ENCODE peak calls at places on chromosomes 13 and 19, in nine cellular contexts. K is breast epithelium, V is choroid plexus epithelial cell, P is thyroid gland, B is astrocyte of the cerebellum, U is AG09309, F is ascending aorta, T is AG04450, A is fibroblast of lung. W is an unnamed sample.

GRCh38 chr13:94708031-94708571 is 4.2 kb downstream of the SOX21 start:
- DNase-seq in K (no peak), V (no peak), P (no peak), B (no peak), U (no peak), F (no peak), T (no peak), A (no peak), W (no peak)

GRCh38 chr13:77872995-77873394 is 45.6 kb downstream of the EDNRB start:
- DNase-seq in K (no peak), V (no peak), P (no peak), B (no peak), U (no peak), F (no peak), T (no peak), A (peak), W (no peak)

GRCh38 chr19:12843328-12843727 is 5.0 kb downstream of the MAST1 start:
- DNase-seq in K (no peak), V (no peak), P (no peak), B (no peak), U (no peak), F (no peak), T (no peak), A (no peak), W (no peak)

GRCh38 chr13:71309905-71310304 is 557.1 kb downstream of the DACH1 start:
- DNase-seq in K (no peak), V (no peak), P (no peak), B (no peak), U (no peak), F (no peak), T (no peak), A (no peak), W (no peak)

GRCh38 chr13:101736551-101736950 is 284.1 kb downstream of the ITGBL1 start:
- DNase-seq in K (no peak), V (no peak), P (no peak), B (no peak), U (no peak), F (no peak), T (no peak), A (no peak), W (no peak)

GRCh38 chr19:17025361-17025760 is 1.2 kb downstream of the CPAMD8 start:
- DNase-seq in K (no peak), V (no peak), P (no peak), B (no peak), U (no peak), F (no peak), T (no peak), A (no peak), W (no peak)

GRCh38 chr13:98647121-98647520 is 70.2 kb upstream of the STK24 start:
- DNase-seq in K (no peak), V (no peak), P (no peak), B (no peak), U (no peak), F (no peak), T (no peak), A (no peak), W (no peak)

GRCh38 chr19:44608391-44608821 is 5.0 kb upstream of the IGSF23 start:
- DNase-seq in K (no peak), V (peak), P (no peak), B (no peak), U (no peak), F (no peak), T (no peak), A (peak), W (peak)

GRCh38 chr13:30877335-30877734 is 28.7 kb upstream of the MEDAG start:
- DNase-seq in K (no peak), V (peak), P (no peak), B (no peak), U (no peak), F (no peak), T (no peak), A (peak), W (peak)

GRCh38 chr13:30113983-30114491 is 193.3 kb downstream of the KATNAL1 start:
- DNase-seq in K (no peak), V (no peak), P (peak), B (no peak), U (no peak), F (no peak), T (no peak), A (no peak), W (no peak)

GRCh38 chr19:10138879-10139795 is 19.4 kb upstream of the EIF3G start:
- DNase-seq in K (no peak), V (no peak), P (no peak), B (no peak), U (no peak), F (no peak), T (no peak), A (no peak), W (no peak)

GRCh38 chr13:21567714-21568113 is 36.3 kb downstream of the MICU2 start:
- DNase-seq in K (no peak), V (no peak), P (no peak), B (no peak), U (no peak), F (no peak), T (no peak), A (no peak), W (peak)

GRCh38 chr13:32225494-32225931 is 89.7 kb downstream of the ZAR1L start:
- DNase-seq in K (no peak), V (peak), P (no peak), B (peak), U (peak), F (no peak), T (peak), A (peak), W (peak)

GRCh38 chr19:806815-807421 is 9.7 kb downstream of the PTBP1 start:
- DNase-seq in K (no peak), V (no peak), P (no peak), B (no peak), U (no peak), F (no peak), T (no peak), A (no peak), W (no peak)

GRCh38 chr19:40750285-40751064 is at the start of gene ACTMAP:
- DNase-seq in K (peak), V (peak), P (peak), B (peak), U (peak), F (peak), T (peak), A (peak), W (peak)

GRCh38 chr13:40271511-40271910 is 394.9 kb downstream of the FOXO1 start:
- DNase-seq in K (no peak), V (no peak), P (peak), B (no peak), U (no peak), F (no peak), T (no peak), A (no peak), W (no peak)

GRCh38 chr19:49555600-49556411 is 24.6 kb downstream of the NOSIP start:
- DNase-seq in K (no peak), V (peak), P (peak), B (peak), U (no peak), F (no peak), T (no peak), A (peak), W (peak)

GRCh38 chr19:40147338-40147692 is 43.9 kb upstream of the MAP3K10 start:
- DNase-seq in K (no peak), V (peak), P (no peak), B (no peak), U (no peak), F (no peak), T (no peak), A (no peak), W (no peak)

GRCh38 chr13:25692156-25692555 is 320.4 kb downstream of the ATP8A2 start:
- DNase-seq in K (no peak), V (no peak), P (no peak), B (peak), U (no peak), F (no peak), T (no peak), A (no peak), W (no peak)

GRCh38 chr19:33376423-33376822 is 2.9 kb downstream of the CEBPG start:
- DNase-seq in K (no peak), V (peak), P (peak), B (peak), U (peak), F (no peak), T (no peak), A (peak), W (peak)

GRCh38 chr19:57830071-57830602 is at the start of gene ZNF587B:
- DNase-seq in K (peak), V (peak), P (peak), B (peak), U (no peak), F (no peak), T (peak), A (peak), W (peak)

GRCh38 chr13:110920038-110920437 is 5.2 kb upstream of the ANKRD10 start:
- DNase-seq in K (no peak), V (no peak), P (peak), B (no peak), U (no peak), F (no peak), T (no peak), A (no peak), W (no peak)

GRCh38 chr13:101691326-101691725 is 238.9 kb downstream of the ITGBL1 start:
- DNase-seq in K (no peak), V (no peak), P (no peak), B (no peak), U (no peak), F (no peak), T (no peak), A (peak), W (no peak)

GRCh38 chr13:41837668-41838067 is 123.2 kb downstream of the VWA8 start:
- DNase-seq in K (no peak), V (peak), P (no peak), B (no peak), U (no peak), F (no peak), T (no peak), A (no peak), W (peak)

GRCh38 chr13:75308222-75308621 is 173.7 kb downstream of the TBC1D4 start:
- DNase-seq in K (no peak), V (no peak), P (no peak), B (no peak), U (no peak), F (no peak), T (no peak), A (no peak), W (no peak)

GRCh38 chr13:72850959-72851677 is 69.2 kb downstream of the PIBF1 start:
- DNase-seq in K (no peak), V (no peak), P (no peak), B (no peak), U (no peak), F (no peak), T (no peak), A (no peak), W (no peak)

GRCh38 chr13:49853535-49853934 is 61.1 kb upstream of the KPNA3 start:
- DNase-seq in K (no peak), V (no peak), P (no peak), B (no peak), U (no peak), F (no peak), T (no peak), A (no peak), W (no peak)

GRCh38 chr13:99501952-99502310 is 659 bp downstream of the TM9SF2 start:
- DNase-seq in K (no peak), V (peak), P (peak), B (no peak), U (no peak), F (no peak), T (no peak), A (peak), W (peak)

GRCh38 chr19:48511800-48512503 is at the start of gene LMTK3:
- DNase-seq in K (no peak), V (no peak), P (no peak), B (no peak), U (no peak), F (no peak), T (no peak), A (peak), W (peak)

GRCh38 chr19:52190679-52191293 is 934 bp downstream of the PPP2R1A start:
- DNase-seq in K (no peak), V (peak), P (peak), B (peak), U (no peak), F (no peak), T (no peak), A (peak), W (peak)

GRCh38 chr13:112159575-112160547 is 92.9 kb downstream of the SOX1 start:
- DNase-seq in K (peak), V (no peak), P (no peak), B (no peak), U (no peak), F (no peak), T (no peak), A (no peak), W (no peak)

GRCh38 chr19:4597278-4597974 is 37.9 kb upstream of the SEMA6B start:
- DNase-seq in K (no peak), V (no peak), P (no peak), B (no peak), U (no peak), F (no peak), T (no peak), A (no peak), W (no peak)

GRCh38 chr13:31022491-31022890 is 90.0 kb downstream of the TEX26 start:
- DNase-seq in K (no peak), V (no peak), P (no peak), B (no peak), U (no peak), F (no peak), T (no peak), A (no peak), W (no peak)

GRCh38 chr13:81540777-81541176 is 1199.9 kb upstream of the SPRY2 start:
- DNase-seq in K (no peak), V (peak), P (no peak), B (peak), U (no peak), F (no peak), T (no peak), A (peak), W (no peak)

GRCh38 chr13:47039106-47039505 is 142.3 kb upstream of the HTR2A start:
- DNase-seq in K (no peak), V (peak), P (no peak), B (peak), U (peak), F (no peak), T (peak), A (peak), W (peak)

GRCh38 chr13:51781246-51782022 is 22.5 kb downstream of the DHRS12 start:
- DNase-seq in K (no peak), V (peak), P (peak), B (no peak), U (no peak), F (no peak), T (no peak), A (no peak), W (peak)

DNA sequence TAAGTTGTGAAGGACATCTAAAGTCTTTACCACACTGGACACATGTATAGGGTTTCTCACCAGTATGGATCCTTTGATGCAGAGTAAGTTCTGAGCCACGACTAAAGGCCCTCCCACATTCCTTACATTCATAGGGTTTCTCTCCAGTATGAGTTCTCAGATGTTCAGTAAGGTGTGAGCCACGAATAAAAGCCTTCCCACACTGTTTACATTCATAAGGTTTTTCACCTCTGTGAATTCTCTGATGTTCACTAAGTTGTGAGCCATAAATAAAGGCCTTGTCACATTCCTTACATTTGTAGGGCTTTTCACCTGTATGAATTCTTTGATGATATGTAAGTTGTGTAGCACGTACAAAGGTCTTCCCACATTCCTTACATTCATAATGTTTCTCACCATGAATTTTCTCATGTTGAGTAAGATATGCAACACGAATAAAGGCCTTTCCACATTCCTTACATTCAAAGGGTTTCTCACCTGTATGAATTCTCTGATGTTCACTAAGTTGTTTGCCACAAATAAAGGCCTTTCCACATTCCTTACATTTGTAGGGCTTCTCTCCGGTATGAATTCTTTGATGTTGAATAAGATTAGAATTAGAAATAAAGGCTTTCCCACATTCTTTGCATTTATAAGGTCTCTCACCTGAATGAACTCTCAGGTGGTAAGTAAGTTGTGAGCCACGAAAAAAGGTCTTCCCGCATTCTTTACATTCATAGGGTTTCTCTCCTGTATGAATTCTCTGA is 29.8 kb downstream of the ZNF571 start:
- DNase-seq in K (no peak), V (no peak), P (no peak), B (no peak), U (no peak), F (no peak), T (no peak), A (peak), W (peak)
- H3K4me3 ChIP-seq in K (no peak), V (no peak), P (no peak), B (no peak), U (no peak), F (no peak), T (no peak), A (no peak), W (no peak)

DNA sequence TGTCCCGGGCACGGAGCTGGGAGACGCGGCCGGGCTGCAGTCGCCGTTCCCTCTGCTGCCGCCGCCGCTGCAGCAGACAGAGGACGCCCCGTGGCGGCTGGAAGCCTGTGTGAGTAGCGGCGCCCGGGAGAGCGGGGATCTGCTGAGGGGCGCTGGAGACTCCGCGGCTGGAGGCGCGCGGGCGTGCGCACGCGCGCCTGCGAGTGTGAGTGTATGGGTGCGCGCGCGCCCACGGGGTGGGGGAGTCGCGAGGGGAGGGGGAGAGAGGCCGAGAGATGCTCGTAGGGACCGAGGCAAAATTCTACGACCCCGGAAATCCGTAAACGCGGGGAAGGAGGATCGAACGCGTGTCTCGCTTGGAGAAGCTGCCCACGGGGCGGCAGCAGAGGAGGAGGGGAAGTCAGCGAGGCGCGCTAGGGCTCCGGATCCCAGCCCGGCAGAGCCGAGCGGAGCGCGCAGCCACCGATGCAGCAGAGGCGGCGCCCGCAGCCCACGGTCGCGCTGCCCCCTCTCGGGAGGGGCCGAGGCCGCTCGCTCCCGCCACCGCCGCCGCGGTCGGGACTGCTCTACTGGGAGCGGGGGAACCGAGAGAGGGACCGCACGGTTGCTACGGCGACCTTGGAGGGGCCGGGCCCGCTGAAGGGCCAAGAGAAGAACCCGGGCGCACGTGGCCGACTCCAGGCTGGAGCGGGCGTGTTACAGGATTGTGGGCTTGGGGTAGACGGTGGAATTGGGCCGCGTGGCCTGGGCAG is at the start of gene ENOX1:
- DNase-seq in K (no peak), V (peak), P (peak), B (no peak), U (no peak), F (no peak), T (peak), A (peak), W (peak)
- TF ChIP-seq CTCF in K (no peak), V (no peak), P (no peak), B (no peak), U (peak), F (no peak), T (peak), A (peak), W (no peak)

DNA sequence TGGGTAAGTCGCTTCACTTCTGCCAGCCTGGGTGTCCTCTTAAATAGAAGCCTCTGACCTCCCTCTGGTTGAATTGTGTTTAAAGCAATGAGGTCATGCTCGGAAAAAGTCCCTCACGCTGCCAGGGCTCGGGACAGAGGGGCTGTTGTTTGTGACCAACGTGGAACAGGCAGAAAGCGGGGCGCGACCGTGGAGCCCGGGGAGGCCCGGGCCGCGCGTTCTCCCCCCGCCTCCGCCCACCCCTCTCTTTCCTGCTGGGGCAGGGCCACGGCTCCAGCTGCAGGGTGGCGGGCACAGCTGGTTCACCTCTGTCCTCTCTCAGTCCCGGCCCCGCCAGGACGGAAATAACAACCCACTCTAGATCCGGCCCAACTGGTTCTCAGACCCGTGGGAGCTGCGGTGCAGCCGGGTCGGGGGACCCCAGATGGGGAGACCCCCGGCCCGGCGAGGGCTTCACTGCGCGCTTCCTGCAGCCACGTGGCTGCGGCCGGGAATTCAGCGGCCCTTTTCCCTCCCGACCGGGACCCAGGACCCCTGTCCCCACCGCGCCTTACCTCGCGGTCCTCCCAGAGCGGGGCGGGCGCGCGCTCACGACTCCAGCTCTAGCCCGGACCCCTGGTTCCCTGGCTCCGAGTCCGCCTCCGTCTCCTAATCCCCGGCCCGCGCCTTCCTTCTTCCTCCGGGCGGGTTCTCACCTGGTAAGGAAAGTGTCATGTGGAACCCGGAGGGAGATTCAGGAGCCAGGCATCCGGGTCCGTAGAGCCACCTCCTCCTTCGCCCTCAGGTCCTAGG is 1.9 kb downstream of the CDC42EP5 start:
- DNase-seq in K (no peak), V (no peak), P (peak), B (no peak), U (no peak), F (no peak), T (no peak), A (no peak), W (no peak)
- H3K4me3 ChIP-seq in K (peak), V (peak), P (no peak), B (peak), U (peak), F (peak), T (peak), A (peak), W (peak)

DNA sequence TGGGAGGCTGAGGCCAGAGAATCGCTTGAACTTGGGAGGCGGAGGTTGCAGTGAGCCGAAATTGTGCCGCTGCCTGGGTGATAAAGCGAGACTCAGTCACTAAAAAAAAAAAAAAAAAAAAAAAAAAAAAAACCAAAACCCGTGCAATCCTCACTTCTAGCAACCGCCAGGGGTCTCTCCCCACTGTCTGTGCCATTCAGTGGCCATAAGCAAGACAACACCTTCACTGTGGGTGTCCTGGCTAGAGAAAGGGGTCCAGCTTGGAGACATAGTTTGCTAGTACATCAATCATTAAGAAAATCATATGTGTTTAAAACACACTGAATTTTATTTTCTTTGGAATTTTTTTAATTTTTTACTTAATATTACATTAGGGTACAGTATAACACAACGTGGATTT is 68.2 kb downstream of the RASL11A start:
- DNase-seq in K (no peak), V (no peak), P (no peak), B (no peak), U (no peak), F (no peak), T (no peak), A (no peak), W (no peak)
- TF ChIP-seq CTCF in K (no peak), V (peak), P (no peak), B (peak), U (no peak), F (no peak), T (peak), A (peak), W (peak)

W was measured in fibroblast of pulmonary artery.